ENCODE peak calls at places on chromosomes 5 and 9, in seven cellular contexts. K is stimulated activated CD4-positive, alpha-beta T cell treated with anti-CD3 and anti-CD28 coated beads, Interleukin-15, amount 100 ng/mL, for 24 hours; M is left lung; V is GM23248; X is naive thymus-derived CD4-positive, alpha-beta T cell; G is NCI-H82; Y is heart right ventricle. I is an unnamed sample.

GRCh38 chr9:87443461-87443860 is 54.2 kb upstream of the DAPK1 start:
- DNase-seq in K (no peak), M (no peak), V (no peak), X (no peak), G (no peak), Y (no peak), I (no peak)

GRCh38 chr9:120490888-120491595 is 88.9 kb downstream of the CDK5RAP2 start:
- DNase-seq in K (no peak), M (peak), V (peak), X (no peak), G (no peak), Y (no peak), I (no peak)

GRCh38 chr5:96963267-96963666 is 27.4 kb downstream of the LNPEP start:
- DNase-seq in K (peak), M (no peak), V (peak), X (no peak), G (peak), Y (peak), I (peak)

GRCh38 chr9:14923701-14924100 is 13.5 kb upstream of the FREM1 start:
- DNase-seq in K (no peak), M (no peak), V (peak), X (no peak), G (no peak), Y (no peak), I (no peak)

GRCh38 chr5:128782446-128782845 is 182.8 kb upstream of the SLC27A6 start:
- DNase-seq in K (no peak), M (peak), V (peak), X (no peak), G (no peak), Y (peak), I (no peak)

GRCh38 chr5:123350744-123351143 is 72.5 kb downstream of the CEP120 start:
- DNase-seq in K (no peak), M (no peak), V (peak), X (no peak), G (no peak), Y (no peak), I (no peak)

GRCh38 chr5:18465833-18466681 is 831.8 kb downstream of the TAF11L14 start:
- DNase-seq in K (peak), M (peak), V (peak), X (no peak), G (peak), Y (peak), I (no peak)

GRCh38 chr5:69531010-69531785 is 28.8 kb upstream of the GTF2H2C start:
- DNase-seq in K (no peak), M (no peak), V (no peak), X (no peak), G (no peak), Y (no peak), I (no peak)

GRCh38 chr9:32526042-32526706 is at the start of gene RIGI:
- DNase-seq in K (peak), M (peak), V (peak), X (peak), G (peak), Y (peak), I (peak)

I was measured in suprapubic skin.